ENCODE peak calls at places on chromosome 1, in eight cellular contexts. D is SK-N-SH, L is A549, J is GM12878, M is K562, S is GM23338, C is Panc1, E is HCT116. O is an unnamed sample.

GRCh38 chr1:210792703-210793102 is 341.2 kb downstream of the KCNH1 start:
- DNase-seq in D (no peak), L (peak), J (no peak), M (peak), S (no peak), C (no peak), E (no peak), O (no peak)

GRCh38 chr1:2856076-2856390 is 54.5 kb upstream of the TTC34 start:
- DNase-seq in D (no peak), L (no peak), J (no peak), M (no peak), S (no peak), C (no peak), E (no peak), O (no peak)

GRCh38 chr1:42392923-42393848 is 12.6 kb downstream of the RIMKLA start:
- DNase-seq in D (no peak), L (no peak), J (no peak), M (no peak), S (no peak), C (no peak), E (no peak), O (no peak)

GRCh38 chr1:248824301-248824700 is 1.4 kb downstream of the SH3BP5L start:
- DNase-seq in D (no peak), L (no peak), J (no peak), M (no peak), S (no peak), C (no peak), E (no peak), O (no peak)

GRCh38 chr1:87956072-87956471 is 627.4 kb downstream of the LMO4 start:
- DNase-seq in D (peak), L (peak), J (no peak), M (no peak), S (no peak), C (peak), E (peak), O (no peak)

GRCh38 chr1:61812916-61813315 is 70.6 kb downstream of the PATJ start:
- DNase-seq in D (no peak), L (no peak), J (no peak), M (no peak), S (no peak), C (no peak), E (no peak), O (no peak)

GRCh38 chr1:110207831-110208230 is 2.3 kb upstream of the KCNC4 start:
- DNase-seq in D (peak), L (peak), J (no peak), M (peak), S (peak), C (no peak), E (no peak), O (no peak)

GRCh38 chr1:21340230-21340564 is 49.9 kb upstream of the ECE1 start:
- DNase-seq in D (no peak), L (no peak), J (no peak), M (no peak), S (no peak), C (no peak), E (no peak), O (no peak)

GRCh38 chr1:224528900-224529299 is 87.2 kb upstream of the CNIH3 start:
- DNase-seq in D (no peak), L (peak), J (no peak), M (peak), S (no peak), C (no peak), E (no peak), O (no peak)

GRCh38 chr1:143727263-143727662 is 244.5 kb downstream of the FAM72C start:
- DNase-seq in D (no peak), L (no peak), J (no peak), M (no peak), S (no peak), C (no peak), E (no peak), O (no peak)
- TF ChIP-seq REST in D (no peak), L (no peak), J (no peak), M (no peak), S (no peak), C (no peak), E (no peak), O (no peak)

DNA sequence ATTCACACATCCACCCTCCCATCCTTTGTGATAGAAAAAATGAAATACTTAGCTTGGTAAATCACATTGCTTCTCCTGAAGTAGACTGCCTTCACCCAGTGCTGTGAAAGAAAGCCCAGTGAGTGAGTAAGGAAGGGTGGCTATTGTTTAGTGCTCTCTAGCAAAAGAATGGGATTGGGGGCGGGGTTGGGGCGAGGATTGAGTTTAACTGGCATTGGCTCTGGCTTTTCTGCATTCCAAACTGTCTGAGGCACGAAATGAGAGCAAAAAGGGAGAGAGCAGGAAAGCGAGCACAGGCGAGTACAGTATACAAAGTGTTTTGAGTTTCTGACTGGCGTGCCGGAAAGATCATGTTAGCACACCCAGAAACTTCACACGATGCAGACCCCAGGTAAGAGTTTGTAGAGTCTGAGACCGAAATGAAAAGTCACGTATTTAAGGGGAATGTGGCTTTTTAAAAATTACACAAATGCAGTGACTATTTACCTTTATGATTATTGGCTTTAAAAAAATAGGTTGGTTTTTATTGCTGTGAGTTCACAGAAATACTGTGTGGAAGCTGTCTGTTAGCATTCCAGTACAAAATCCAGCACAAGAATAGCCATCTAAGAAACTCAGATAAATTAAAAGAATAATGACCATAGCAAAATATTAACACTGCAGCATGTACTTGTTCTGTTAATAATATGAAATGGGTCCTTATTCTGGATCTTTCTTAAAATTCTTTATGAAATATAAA is 155.4 kb downstream of the CLEC20A start:
- DNase-seq in D (peak), L (no peak), J (no peak), M (no peak), S (peak), C (no peak), E (peak), O (no peak)
- TF ChIP-seq REST in D (no peak), L (no peak), J (no peak), M (no peak), S (no peak), C (no peak), E (no peak), O (no peak)

GRCh38 chr1:111219466-111220286 is 7.8 kb upstream of the CHI3L2 start:
- DNase-seq in D (no peak), L (no peak), J (peak), M (no peak), S (no peak), C (no peak), E (no peak), O (peak)
- TF ChIP-seq REST in D (no peak), L (no peak), J (no peak), M (no peak), S (no peak), C (no peak), E (no peak), O (no peak)

GRCh38 chr1:31587720-31588423 is 11.6 kb downstream of the TINAGL1 start:
- DNase-seq in D (peak), L (peak), J (no peak), M (peak), S (peak), C (no peak), E (no peak), O (peak)
- TF ChIP-seq REST in D (no peak), L (no peak), J (no peak), M (no peak), S (no peak), C (no peak), E (no peak), O (no peak)

GRCh38 chr1:220235462-220235861 is 36.8 kb downstream of the RAB3GAP2 start:
- DNase-seq in D (no peak), L (no peak), J (no peak), M (no peak), S (no peak), C (peak), E (no peak), O (no peak)

GRCh38 chr1:220243947-220244346 is 28.3 kb downstream of the RAB3GAP2 start:
- DNase-seq in D (no peak), L (no peak), J (no peak), M (no peak), S (no peak), C (no peak), E (no peak), O (no peak)

GRCh38 chr1:220239213-220239612 is 33.0 kb downstream of the RAB3GAP2 start:
- DNase-seq in D (no peak), L (no peak), J (no peak), M (no peak), S (no peak), C (no peak), E (no peak), O (no peak)

GRCh38 chr1:220239945-220240344 is 32.3 kb downstream of the RAB3GAP2 start:
- DNase-seq in D (no peak), L (no peak), J (no peak), M (no peak), S (no peak), C (no peak), E (no peak), O (no peak)

GRCh38 chr1:220241072-220241663 is 31.1 kb downstream of the RAB3GAP2 start:
- DNase-seq in D (no peak), L (no peak), J (no peak), M (no peak), S (no peak), C (no peak), E (no peak), O (no peak)
- TF ChIP-seq REST in D (no peak), L (no peak), J (no peak), M (no peak), S (no peak), C (no peak), E (no peak), O (no peak)

GRCh38 chr1:236015539-236015938 is 49.4 kb downstream of the NID1 start:
- DNase-seq in D (no peak), L (no peak), J (no peak), M (no peak), S (no peak), C (no peak), E (no peak), O (no peak)
- TF ChIP-seq REST in D (no peak), L (no peak), J (no peak), M (no peak), S (no peak), C (no peak), E (no peak), O (no peak)

DNA sequence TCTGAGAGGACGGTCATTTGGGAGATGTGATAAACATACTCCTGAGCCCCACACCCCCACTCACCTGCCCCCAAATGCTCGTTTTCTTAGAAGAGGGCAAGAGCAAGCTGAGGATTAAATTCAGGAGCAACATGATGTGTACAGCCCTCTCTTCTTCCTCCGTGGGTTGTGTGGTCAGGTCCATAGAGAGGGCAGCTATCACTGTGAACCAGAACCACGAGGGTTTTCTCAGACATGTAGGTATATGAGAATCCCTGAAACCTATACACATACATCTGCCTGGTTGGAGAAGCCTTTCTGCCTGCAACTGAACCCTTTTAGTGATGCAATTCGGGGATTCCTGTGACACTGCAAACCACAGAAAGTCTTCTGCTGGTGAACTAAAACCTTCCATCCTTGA is 38.9 kb downstream of the PGM1 start:
- DNase-seq in D (no peak), L (no peak), J (no peak), M (no peak), S (no peak), C (no peak), E (no peak), O (no peak)
- TF ChIP-seq REST in D (no peak), L (no peak), J (no peak), M (no peak), S (no peak), C (no peak), E (no peak), O (no peak)

DNA sequence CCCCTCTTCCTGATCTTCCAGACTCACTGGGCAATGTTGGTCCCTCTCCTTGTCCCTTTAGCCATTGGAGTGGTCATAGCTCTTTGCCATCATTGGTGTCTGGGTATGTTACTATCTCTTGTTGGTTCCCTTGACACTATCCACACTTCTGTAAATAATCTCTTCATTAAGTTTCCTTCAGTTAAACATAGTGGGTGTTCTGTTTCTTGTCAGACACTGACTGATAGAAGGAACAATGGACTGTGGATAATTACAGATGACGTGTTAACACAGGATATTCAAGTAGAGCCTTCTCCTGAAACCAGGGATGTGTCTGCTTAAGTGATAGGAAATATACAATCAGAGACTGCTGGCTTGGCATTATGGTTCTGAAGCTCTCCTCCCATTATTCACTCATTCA is 458.3 kb upstream of the USP24 start:
- DNase-seq in D (no peak), L (no peak), J (no peak), M (no peak), S (no peak), C (no peak), E (no peak), O (no peak)
- TF ChIP-seq REST in D (no peak), L (no peak), J (no peak), M (no peak), S (no peak), C (no peak), E (no peak), O (no peak)

GRCh38 chr1:180085331-180085730 is 69.3 kb upstream of the QSOX1 start:
- DNase-seq in D (no peak), L (no peak), J (no peak), M (no peak), S (no peak), C (no peak), E (no peak), O (no peak)
- TF ChIP-seq REST in D (no peak), L (no peak), J (no peak), M (no peak), S (no peak), C (no peak), E (no peak), O (no peak)